ENCODE peak calls at places on chromosomes 6 and 20, in six cellular contexts. X is lung, T is fibroblast of villous mesenchyme, L is colonic mucosa, M is psoas muscle, N is body of pancreas. C is an unnamed sample.

GRCh38 chr6:132063738-132064137 is 112.6 kb upstream of the CCN2 start:
- DNase-seq in X (no peak), N (peak), L (no peak), T (no peak), M (peak), C (peak)

GRCh38 chr6:168605964-168606363 is 165.0 kb downstream of the SMOC2 start:
- DNase-seq in N (no peak), L (no peak), T (no peak), X (no peak), M (no peak), C (no peak)

GRCh38 chr6:11093065-11093590 is 506 bp upstream of the SMIM13 start:
- DNase-seq in M (no peak), X (no peak), L (peak), T (no peak), N (no peak), C (peak)

GRCh38 chr20:31966991-31967655 is 828 bp upstream of the XKR7 start:
- DNase-seq in T (no peak), N (no peak), X (no peak), M (no peak), L (no peak), C (no peak)

GRCh38 chr20:22833851-22834250 is 201.3 kb upstream of the SSTR4 start:
- DNase-seq in L (no peak), N (no peak), T (no peak), X (no peak), M (no peak), C (no peak)

GRCh38 chr20:36017034-36017951 is 48.9 kb downstream of the CNBD2 start:
- DNase-seq in N (peak), T (peak), L (no peak), M (no peak), X (peak), C (peak)

GRCh38 chr20:1933465-1933870 is 38.3 kb downstream of the SIRPA start:
- DNase-seq in T (peak), M (peak), X (peak), N (peak), L (peak), C (no peak)

GRCh38 chr6:151675746-151676459 is 131.6 kb upstream of the ESR1 start:
- DNase-seq in X (peak), M (no peak), T (no peak), L (peak), N (peak), C (peak)

GRCh38 chr20:57610261-57610952 is 9.8 kb downstream of the ZBP1 start:
- DNase-seq in T (no peak), N (no peak), X (no peak), L (no peak), M (no peak), C (no peak)

GRCh38 chr20:18615020-18615652 is 27.3 kb downstream of the DTD1 start:
- DNase-seq in M (no peak), L (no peak), N (no peak), X (no peak), T (no peak), C (no peak)

GRCh38 chr20:18609741-18610140 is 21.9 kb downstream of the DTD1 start:
- DNase-seq in M (no peak), T (no peak), L (no peak), N (no peak), X (no peak), C (no peak)

GRCh38 chr20:18611492-18611891 is 23.6 kb downstream of the DTD1 start:
- DNase-seq in L (no peak), N (no peak), M (no peak), X (no peak), T (no peak), C (no peak)

GRCh38 chr20:18614244-18614643 is 26.4 kb downstream of the DTD1 start:
- DNase-seq in T (no peak), M (no peak), L (no peak), N (no peak), X (no peak), C (no peak)

GRCh38 chr20:18613553-18613952 is 25.7 kb downstream of the DTD1 start:
- DNase-seq in X (no peak), N (no peak), T (no peak), M (no peak), L (no peak), C (no peak)
- TF ChIP-seq CTCF in X (no peak), N (no peak), T (no peak), M (no peak), L (no peak), C (no peak)

GRCh38 chr20:56005389-56005715 is at the start of gene CBLN4:
- DNase-seq in M (no peak), L (no peak), X (no peak), T (no peak), N (no peak), C (no peak)
- H3K4me3 ChIP-seq in M (peak), L (no peak), X (no peak), T (no peak), N (no peak), C (no peak)

DNA sequence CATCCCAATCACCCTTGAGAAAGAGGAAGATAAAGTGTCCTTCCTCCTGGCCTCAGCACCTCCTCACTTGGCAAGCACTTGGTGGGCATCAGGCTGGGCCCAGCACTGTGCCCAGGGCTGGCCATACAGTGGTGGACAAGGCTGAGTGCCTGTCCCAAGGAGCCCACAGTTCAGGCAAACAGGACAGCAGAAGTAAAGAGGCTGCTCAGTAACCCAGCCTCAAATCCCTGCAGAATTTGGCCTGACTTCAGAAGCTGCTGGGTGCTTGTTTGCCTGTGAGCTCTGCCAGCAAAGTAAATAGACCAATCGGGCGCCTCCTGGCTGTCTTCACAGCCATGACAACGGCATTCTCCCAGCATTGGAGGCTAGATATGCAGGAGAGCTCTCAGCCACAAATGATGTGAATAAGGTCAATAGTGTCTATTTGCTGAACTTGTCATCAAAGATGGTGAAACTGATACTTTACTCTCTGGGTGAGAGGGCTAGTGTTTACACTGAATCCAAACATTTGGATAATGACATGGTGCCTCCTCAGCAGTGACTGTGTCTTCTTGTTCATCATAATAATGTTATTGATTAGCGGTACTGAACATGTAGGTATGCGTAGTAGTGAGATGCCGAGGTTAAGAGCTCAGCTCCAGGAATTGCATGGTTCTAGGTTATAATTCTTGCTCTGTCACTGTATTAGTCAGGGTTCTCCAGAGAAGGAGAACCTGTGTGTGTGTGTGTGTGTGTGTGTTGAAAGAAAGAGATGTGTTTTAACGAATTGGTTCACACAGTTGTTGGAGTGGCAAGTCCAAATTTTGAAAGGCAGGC is 36.9 kb upstream of the FANCE start:
- DNase-seq in N (peak), M (peak), X (peak), L (peak), T (peak), C (peak)
- TF ChIP-seq CTCF in N (peak), M (peak), X (peak), L (peak), T (peak), C (peak)

DNA sequence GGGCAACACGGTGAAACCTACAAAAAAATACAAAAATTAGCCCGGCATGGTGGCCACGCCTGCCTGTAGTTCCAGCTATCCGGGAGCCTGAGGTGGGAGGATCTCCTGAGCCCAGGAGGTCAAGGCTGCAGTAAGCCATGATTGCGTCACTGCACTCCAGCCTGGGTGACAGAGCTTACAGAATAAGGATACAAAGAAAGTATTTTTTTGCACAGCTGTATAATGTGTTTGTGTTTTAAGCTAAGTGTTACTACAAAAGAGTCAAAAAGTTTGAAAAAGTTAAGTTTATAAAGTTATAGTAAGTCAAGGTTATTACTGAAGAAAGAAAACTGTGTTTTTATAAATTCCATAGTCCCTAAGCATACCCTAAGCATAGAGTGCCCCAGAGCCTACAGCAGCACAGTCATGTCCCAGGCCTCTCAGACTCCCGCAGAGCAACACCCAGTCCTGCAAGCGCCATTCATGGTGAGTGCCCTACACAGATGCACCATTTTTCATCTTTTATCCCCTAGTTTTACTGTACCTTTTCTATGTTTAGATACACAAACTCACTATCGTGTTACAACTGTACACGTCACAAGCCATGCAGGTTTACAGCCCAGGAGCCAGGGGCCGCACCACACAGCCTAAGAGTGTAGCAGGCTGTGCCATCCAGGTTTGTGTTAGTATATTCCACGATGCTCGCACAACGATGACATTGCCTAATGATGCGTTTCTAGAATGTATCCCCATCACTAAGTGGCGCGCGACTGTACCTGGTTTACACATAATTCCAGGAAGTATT is 22.4 kb downstream of the TAF4 start:
- DNase-seq in T (peak), L (no peak), M (no peak), N (peak), X (no peak), C (peak)
- H3K4me3 ChIP-seq in T (no peak), L (no peak), M (no peak), N (no peak), X (no peak), C (no peak)

DNA sequence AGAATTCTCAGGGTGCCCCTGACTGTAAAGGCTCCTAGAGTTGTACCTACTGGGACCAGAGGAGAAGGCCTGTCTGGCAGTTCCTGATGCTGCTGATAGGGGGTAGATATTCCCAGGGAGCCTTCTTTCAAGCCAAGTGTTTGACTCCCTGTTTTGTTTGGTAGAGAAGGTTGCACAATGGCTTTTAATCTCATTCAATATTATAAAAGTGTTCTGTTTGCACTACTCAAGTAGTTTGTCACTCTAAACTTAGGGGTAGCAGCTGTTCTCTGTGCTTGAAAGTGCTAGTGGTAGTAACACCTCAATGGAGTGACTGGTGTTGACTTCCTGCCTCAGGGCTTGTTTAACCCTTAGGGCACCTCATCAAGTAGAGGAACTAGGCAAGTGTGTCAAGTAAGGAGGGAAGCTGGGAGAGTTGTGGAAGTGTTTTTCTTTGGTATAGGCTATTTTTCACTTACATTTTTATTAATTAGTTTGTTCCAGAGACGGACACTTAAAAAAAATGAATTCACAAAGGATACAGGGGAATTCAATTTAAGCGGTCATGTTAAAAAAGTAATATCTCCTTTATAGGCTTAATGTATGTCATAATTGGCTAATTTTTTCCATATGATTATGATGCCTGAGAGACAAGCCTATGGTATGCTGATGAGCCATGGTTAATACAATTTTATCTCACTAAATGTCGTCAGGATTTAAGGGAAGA is 38.1 kb downstream of the BICRAL start:
- DNase-seq in T (peak), X (peak), N (peak), M (no peak), L (no peak), C (peak)
- TF ChIP-seq CTCF in T (peak), X (no peak), N (no peak), M (peak), L (no peak), C (peak)

GRCh38 chr20:34510575-34510974 is 5.6 kb upstream of the DYNLRB1 start:
- DNase-seq in M (no peak), N (no peak), X (no peak), T (no peak), L (no peak), C (no peak)

GRCh38 chr20:34512955-34513419 is 3.2 kb upstream of the DYNLRB1 start:
- DNase-seq in L (no peak), X (no peak), M (no peak), T (no peak), N (no peak), C (no peak)

GRCh38 chr20:34511891-34512265 is 4.3 kb upstream of the DYNLRB1 start:
- DNase-seq in M (no peak), N (no peak), L (no peak), T (no peak), X (no peak), C (no peak)

GRCh38 chr20:34514897-34515483 is 1.2 kb upstream of the DYNLRB1 start:
- DNase-seq in T (peak), X (no peak), M (no peak), L (no peak), N (no peak), C (no peak)

GRCh38 chr20:34512266-34512954 is 3.8 kb upstream of the DYNLRB1 start:
- DNase-seq in N (no peak), L (no peak), X (no peak), T (peak), M (no peak), C (no peak)
- H3K4me3 ChIP-seq in N (no peak), L (no peak), X (no peak), T (no peak), M (no peak), C (no peak)

GRCh38 chr20:64139200-64140081 is 24.8 kb upstream of the MYT1 start:
- DNase-seq in N (no peak), L (no peak), T (no peak), X (no peak), M (no peak), C (no peak)

GRCh38 chr20:64137598-64138031 is 26.6 kb upstream of the MYT1 start:
- DNase-seq in L (no peak), T (no peak), N (no peak), X (no peak), M (no peak), C (no peak)

GRCh38 chr20:64133951-64134407 is 26.6 kb upstream of the NPBWR2 start:
- DNase-seq in M (no peak), N (no peak), X (no peak), L (no peak), T (no peak), C (peak)

GRCh38 chr20:64138276-64138815 is 25.9 kb upstream of the MYT1 start:
- DNase-seq in L (no peak), M (no peak), N (no peak), X (no peak), T (no peak), C (no peak)

GRCh38 chr20:64136004-64136710 is 28.1 kb upstream of the MYT1 start:
- DNase-seq in N (no peak), M (no peak), X (no peak), L (no peak), T (no peak), C (no peak)
- TF ChIP-seq CTCF in N (no peak), M (no peak), X (no peak), L (no peak), T (no peak), C (no peak)

GRCh38 chr6:84776392-84776791 is 12.0 kb upstream of the TBX18 start:
- DNase-seq in T (no peak), M (no peak), N (no peak), X (no peak), L (no peak), C (no peak)
- H3K4me3 ChIP-seq in T (no peak), M (no peak), N (no peak), X (no peak), L (no peak), C (no peak)

DNA sequence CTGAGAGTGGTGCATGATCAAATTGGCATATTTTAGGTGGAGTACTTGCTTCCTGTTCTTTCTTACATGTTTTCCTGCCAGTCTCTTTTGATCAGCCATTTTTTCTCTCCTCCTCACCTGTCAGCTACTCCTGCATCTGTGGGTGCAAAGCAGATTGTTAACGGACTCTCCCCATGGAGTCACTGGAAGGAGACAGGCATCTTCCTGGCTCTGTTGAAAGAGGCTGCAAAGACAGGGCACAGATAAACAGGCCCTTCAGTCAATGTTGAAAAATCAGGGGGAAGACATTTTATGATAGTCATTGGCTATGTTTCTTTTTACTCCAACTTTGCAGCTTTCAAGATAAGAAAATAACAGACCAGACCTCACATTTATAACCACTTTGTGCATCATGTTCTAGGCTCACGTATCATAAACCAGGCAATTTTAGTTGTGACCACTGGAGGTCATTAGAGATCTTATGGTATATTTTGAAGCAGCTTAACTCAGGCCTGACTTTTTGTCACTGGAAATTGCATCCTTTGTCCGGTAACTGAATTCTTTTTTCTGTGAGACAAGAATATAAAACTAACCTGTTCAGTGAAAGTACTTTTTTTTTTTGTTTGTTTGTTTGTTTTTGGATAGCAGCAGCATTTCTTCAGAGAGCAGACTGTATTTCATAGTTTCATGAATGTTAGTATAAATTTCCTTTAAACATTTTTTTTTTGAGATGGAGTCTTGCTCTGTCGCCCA is 20.1 kb downstream of the ECT2L start:
- DNase-seq in X (no peak), N (peak), M (no peak), T (peak), L (peak), C (peak)
- TF ChIP-seq CTCF in X (peak), N (peak), M (peak), T (peak), L (peak), C (peak)